ENCODE peak calls at places on chromosome X, in four cellular contexts. C is stomach, M is right lobe of liver, R is heart left ventricle. S is an unnamed sample. For H3K4me1, the result is how much of the 10 kb centered on the place peaks cover.

GRCh38 chrX:131977619-131978018 is 45.5 kb upstream of the STK26 start:
- DNase-seq in C (no peak), M (no peak), R (no peak), S (no peak)

GRCh38 chrX:154734101-154734781 is 16.6 kb downstream of the GAB3 start:
- DNase-seq in C (no peak), M (no peak), R (peak), S (no peak)

GRCh38 chrX:130539721-130540321 is 138.0 kb downstream of the RBMX2 start:
- DNase-seq in C (peak), M (peak), R (no peak), S (peak)

GRCh38 chrX:69077895-69078455 is 87.3 kb downstream of the PJA1 start:
- DNase-seq in C (no peak), M (no peak), R (no peak), S (no peak)

GRCh38 chrX:47513697-47514085 is 30.7 kb upstream of the ZNF41 start:
- DNase-seq in C (no peak), M (no peak), R (no peak), S (no peak)

GRCh38 chrX:152873361-152873760 is 24.5 kb upstream of the ZNF185 start:
- DNase-seq in C (no peak), M (no peak), R (no peak), S (no peak)

GRCh38 chrX:129679856-129680255 is 25.1 kb upstream of the APLN start:
- DNase-seq in C (no peak), M (no peak), R (no peak), S (no peak)

GRCh38 chrX:53456254-53456653 is 22.1 kb upstream of the HSD17B10 start:
- DNase-seq in C (no peak), M (no peak), R (no peak), S (no peak)

GRCh38 chrX:45505214-45505613 is 304.5 kb upstream of the DIPK2B start:
- DNase-seq in C (no peak), M (no peak), R (no peak), S (no peak)

GRCh38 chrX:110410598-110410997 is 52.0 kb downstream of the RTL9 start:
- DNase-seq in C (no peak), M (no peak), R (no peak), S (peak)

GRCh38 chrX:105653891-105654290 is 168.4 kb upstream of the NRK start:
- DNase-seq in C (no peak), M (no peak), R (no peak), S (no peak)

GRCh38 chrX:95764972-95765451 is 919.6 kb upstream of the DIAPH2 start:
- DNase-seq in C (no peak), M (peak), R (no peak), S (peak)

GRCh38 chrX:74510401-74510800 is 89.1 kb downstream of the SLC16A2 start:
- DNase-seq in C (no peak), M (no peak), R (no peak), S (no peak)

GRCh38 chrX:9342581-9343051 is 122.2 kb upstream of the TBL1X start:
- DNase-seq in C (peak), M (peak), R (peak), S (peak)

DNA sequence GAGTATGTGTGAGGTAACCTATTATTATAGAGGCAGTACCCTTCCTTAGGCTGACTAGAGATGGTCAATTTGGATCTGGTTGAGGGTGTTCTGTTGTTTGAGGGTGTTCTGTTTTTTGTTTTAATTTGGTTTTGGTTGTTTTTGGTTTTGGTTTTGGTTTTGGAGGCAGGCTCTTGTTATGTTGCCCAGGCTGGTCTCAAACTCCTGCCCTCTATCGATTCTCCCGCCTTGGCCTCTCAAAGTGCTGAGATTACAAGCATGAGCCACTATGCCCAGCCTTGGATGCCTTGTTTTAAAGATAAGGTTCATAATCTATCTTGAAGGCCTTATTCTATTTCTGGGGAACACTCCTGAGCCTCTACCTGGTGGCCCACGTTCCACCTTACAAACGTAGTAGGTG is 902 bp downstream of the CXorf65 start:
- DNase-seq in C (no peak), M (no peak), R (no peak), S (no peak)
- H3K4me1 ChIP-seq in C (under half), M (under half), R (under half), S (under half)

DNA sequence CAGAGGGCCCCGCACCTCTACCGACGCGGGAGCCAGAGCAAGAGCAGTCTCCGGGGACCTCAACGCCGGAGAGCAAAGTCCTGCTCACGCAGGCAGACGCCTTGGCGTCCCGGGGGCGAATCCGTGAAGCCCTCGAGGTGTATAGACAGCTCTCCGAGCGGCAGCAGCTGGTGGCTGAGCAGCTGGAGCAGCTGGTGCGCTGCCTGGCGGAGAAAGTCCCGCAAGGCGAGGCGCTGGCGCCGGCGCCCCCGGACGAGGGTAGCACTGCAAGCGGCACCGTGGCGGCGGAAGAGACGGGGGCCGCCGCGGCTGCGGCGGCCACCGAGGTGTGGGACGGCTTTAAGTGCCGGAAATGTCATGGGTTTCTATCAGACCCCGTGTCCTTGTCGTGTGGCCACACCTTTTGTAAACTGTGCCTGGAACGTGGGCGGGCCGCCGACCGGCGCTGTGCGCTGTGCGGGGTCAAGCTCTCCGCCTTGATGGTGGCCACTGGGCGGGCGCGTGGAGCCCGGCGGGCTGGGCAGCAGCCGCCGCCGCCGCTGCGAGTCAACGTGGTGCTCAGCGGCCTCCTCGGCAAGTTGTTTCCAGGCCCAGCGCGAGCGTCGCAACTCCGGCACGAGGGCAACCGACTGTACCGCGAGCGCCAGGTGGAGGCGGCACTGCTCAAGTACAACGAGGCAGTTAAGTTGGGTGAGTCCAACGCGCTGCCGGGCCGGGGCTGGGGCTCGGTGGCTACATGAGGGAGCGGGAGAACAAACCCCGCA is 672 bp downstream of the LONRF3 start:
- DNase-seq in C (peak), M (peak), R (peak), S (peak)
- TF ChIP-seq POLR2A in C (no peak), M (peak), R (no peak), S (no peak)

DNA sequence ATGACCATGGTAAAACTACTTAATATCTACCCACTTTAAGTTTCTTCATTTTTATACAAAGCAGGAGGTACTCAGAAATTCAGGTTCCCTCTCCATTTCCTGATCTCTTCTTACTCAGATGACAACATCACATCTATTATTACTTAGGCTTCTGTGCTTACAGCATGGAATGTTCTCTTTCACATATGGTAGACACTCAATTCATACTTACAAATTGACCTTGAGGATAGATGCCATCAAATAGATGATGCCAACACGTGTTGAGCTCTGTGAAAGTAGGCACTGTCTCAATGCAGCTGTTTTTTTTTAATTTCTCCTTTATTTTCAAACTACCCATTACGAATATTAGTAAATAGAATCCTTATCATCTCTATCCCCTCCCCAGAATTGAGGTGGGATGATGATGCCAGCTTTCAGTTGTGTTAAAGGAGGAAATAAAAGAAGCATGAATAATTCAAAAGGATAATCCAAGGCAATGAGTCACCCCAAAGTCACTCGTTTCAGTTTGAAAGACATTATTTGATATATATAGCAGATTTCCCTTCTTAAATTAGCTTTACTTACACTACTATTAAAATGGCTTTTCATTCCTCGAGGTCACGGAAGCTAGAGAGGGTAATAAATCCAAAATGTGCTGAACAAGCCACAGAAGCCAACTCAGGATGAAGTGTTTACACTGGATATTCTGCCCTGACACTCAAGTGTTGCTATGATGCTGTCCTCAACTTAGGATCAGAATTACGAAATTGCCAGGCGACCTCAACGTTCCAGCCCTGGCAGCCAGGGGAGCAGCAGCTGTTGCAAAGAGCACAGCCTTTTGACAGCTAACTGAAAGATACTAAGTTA is 124.2 kb upstream of the EOLA2 start:
- DNase-seq in C (no peak), M (no peak), R (no peak), S (peak)
- TF ChIP-seq CTCF in C (no peak), M (no peak), R (no peak), S (no peak)

GRCh38 chrX:7116081-7116480 is 31.4 kb upstream of the STS start:
- DNase-seq in C (no peak), M (no peak), R (no peak), S (no peak)

GRCh38 chrX:7119927-7120577 is 27.5 kb upstream of the STS start:
- DNase-seq in C (no peak), M (no peak), R (no peak), S (no peak)

GRCh38 chrX:7115557-7115956 is 32.0 kb upstream of the STS start:
- DNase-seq in C (no peak), M (no peak), R (no peak), S (peak)

GRCh38 chrX:7120578-7121219 is 26.8 kb upstream of the STS start:
- DNase-seq in C (no peak), M (no peak), R (no peak), S (no peak)

DNA sequence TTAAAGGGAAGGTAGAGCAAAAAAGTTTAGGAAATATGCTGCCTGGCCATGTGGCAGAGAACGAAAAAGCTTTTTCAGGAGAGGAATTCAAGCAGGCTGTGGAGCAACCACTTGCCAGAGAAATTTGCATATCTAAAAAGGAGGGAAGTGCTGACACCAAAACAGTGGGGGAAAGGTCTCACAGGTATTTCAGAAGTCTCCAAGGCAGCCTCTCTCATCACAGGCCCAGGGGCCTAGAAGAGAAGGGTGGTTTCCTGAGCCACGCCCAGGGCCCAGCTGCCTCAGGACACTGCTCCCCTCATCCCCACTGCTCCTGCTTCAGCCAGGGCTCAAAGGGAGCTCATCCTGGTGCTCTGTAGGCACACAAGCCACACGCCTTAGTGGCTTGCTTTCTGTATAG is 29.9 kb upstream of the STS start:
- DNase-seq in C (no peak), M (no peak), R (no peak), S (no peak)
- H3K4me1 ChIP-seq in C (half or more), M (under half), R (under half), S (under half)

GRCh38 chrX:30577362-30577961 is at the start of gene TASL:
- DNase-seq in C (no peak), M (no peak), R (no peak), S (peak)
- TF ChIP-seq POLR2A in C (no peak), M (peak), R (no peak), S (no peak)